ENCODE peak calls at places on chromosomes 2 and 18, in nine cellular contexts. A, J, M, Q, Y, S, T, H and I are unnamed samples.

GRCh38 chr2:180696005-180696404 is 284.4 kb upstream of the UBE2E3 start:
- DNase-seq in J (no peak), M (no peak), H (no peak), T (no peak), Y (no peak), A (no peak), Q (no peak), S (no peak), I (no peak)

GRCh38 chr2:10972683-10973433 is 61.1 kb downstream of the KCNF1 start:
- DNase-seq in T (no peak), Q (no peak), Y (no peak), S (no peak), H (no peak), J (no peak), M (no peak), A (no peak), I (no peak)

GRCh38 chr2:174561283-174562275 is 36.0 kb downstream of the WIPF1 start:
- DNase-seq in T (peak), Y (peak), H (no peak), A (no peak), M (peak), J (peak), Q (no peak), S (peak), I (peak)

GRCh38 chr2:31404302-31404701 is 10.2 kb downstream of the XDH start:
- DNase-seq in H (no peak), J (no peak), M (no peak), S (no peak), Y (no peak), Q (no peak), T (no peak), A (peak), I (no peak)

GRCh38 chr2:189696223-189696622 is 21.8 kb downstream of the ANKAR start:
- DNase-seq in A (no peak), J (no peak), H (no peak), M (no peak), Y (no peak), S (no peak), T (no peak), Q (no peak), I (no peak)

GRCh38 chr2:135662088-135662487 is 79.6 kb upstream of the UBXN4 start:
- DNase-seq in M (no peak), J (no peak), Q (no peak), T (no peak), S (no peak), A (no peak), H (no peak), Y (no peak), I (no peak)

GRCh38 chr18:74292541-74292858 is 737 bp upstream of the CYB5A start:
- DNase-seq in Y (no peak), J (no peak), Q (no peak), A (no peak), M (no peak), H (no peak), T (no peak), S (no peak), I (peak)

GRCh38 chr2:83587309-83587708 is 871.8 kb downstream of the SUCLG1 start:
- DNase-seq in J (no peak), T (no peak), A (no peak), S (no peak), H (no peak), Q (no peak), M (no peak), Y (no peak), I (no peak)

GRCh38 chr18:57951110-57951796 is 92.8 kb upstream of the NEDD4L start:
- DNase-seq in J (no peak), H (no peak), A (no peak), S (no peak), M (no peak), Q (no peak), Y (no peak), T (no peak), I (no peak)

GRCh38 chr2:168208652-168209051 is 38.7 kb downstream of the STK39 start:
- DNase-seq in A (no peak), M (no peak), J (no peak), T (no peak), S (no peak), Y (no peak), Q (no peak), H (no peak), I (no peak)

GRCh38 chr2:148582679-148583511 is 61.7 kb upstream of the EPC2 start:
- DNase-seq in Y (peak), T (no peak), Q (no peak), M (no peak), A (peak), H (no peak), J (no peak), S (no peak), I (no peak)

GRCh38 chr2:158502984-158503383 is 46.2 kb downstream of the PKP4 start:
- DNase-seq in H (no peak), T (no peak), S (no peak), J (no peak), Q (no peak), Y (peak), A (peak), M (no peak), I (no peak)